ENCODE peak calls at places on chromosomes 3 and 15, in ten cellular contexts. A, B, J, O, U, N, W, Q, X and K are unnamed samples.

GRCh38 chr3:189652042-189652441 is 20.9 kb downstream of the TP63 start:
- DNase-seq in A (no peak), B (no peak), J (peak), O (no peak), U (peak), N (no peak), W (peak), Q (no peak), X (no peak), K (no peak)

GRCh38 chr15:68524753-68525584 is 53.8 kb upstream of the CORO2B start:
- DNase-seq in A (no peak), B (no peak), J (no peak), O (no peak), U (peak), N (no peak), W (no peak), Q (peak), X (peak), K (no peak)

GRCh38 chr3:56443372-56443771 is 24.9 kb downstream of the ERC2 start:
- DNase-seq in A (no peak), B (no peak), J (no peak), O (no peak), U (no peak), N (no peak), W (no peak), Q (no peak), X (no peak), K (no peak)

GRCh38 chr3:61008168-61008737 is 243.0 kb downstream of the FHIT start:
- DNase-seq in A (no peak), B (no peak), J (no peak), O (no peak), U (no peak), N (no peak), W (no peak), Q (no peak), X (no peak), K (no peak)

GRCh38 chr3:121153851-121154250 is 245.8 kb downstream of the STXBP5L start:
- DNase-seq in A (no peak), B (no peak), J (no peak), O (no peak), U (no peak), N (no peak), W (no peak), Q (no peak), X (no peak), K (no peak)

GRCh38 chr3:4474683-4475490 is 7.8 kb upstream of the SUMF1 start:
- DNase-seq in A (peak), B (no peak), J (peak), O (peak), U (peak), N (peak), W (no peak), Q (peak), X (no peak), K (no peak)

GRCh38 chr15:65927545-65927944 is 58.3 kb downstream of the RAB11A start:
- DNase-seq in A (no peak), B (no peak), J (no peak), O (no peak), U (no peak), N (no peak), W (no peak), Q (no peak), X (no peak), K (no peak)

GRCh38 chr3:32778389-32778788 is 39.4 kb upstream of the TRIM71 start:
- DNase-seq in A (no peak), B (no peak), J (no peak), O (no peak), U (no peak), N (no peak), W (no peak), Q (no peak), X (no peak), K (no peak)

DNA sequence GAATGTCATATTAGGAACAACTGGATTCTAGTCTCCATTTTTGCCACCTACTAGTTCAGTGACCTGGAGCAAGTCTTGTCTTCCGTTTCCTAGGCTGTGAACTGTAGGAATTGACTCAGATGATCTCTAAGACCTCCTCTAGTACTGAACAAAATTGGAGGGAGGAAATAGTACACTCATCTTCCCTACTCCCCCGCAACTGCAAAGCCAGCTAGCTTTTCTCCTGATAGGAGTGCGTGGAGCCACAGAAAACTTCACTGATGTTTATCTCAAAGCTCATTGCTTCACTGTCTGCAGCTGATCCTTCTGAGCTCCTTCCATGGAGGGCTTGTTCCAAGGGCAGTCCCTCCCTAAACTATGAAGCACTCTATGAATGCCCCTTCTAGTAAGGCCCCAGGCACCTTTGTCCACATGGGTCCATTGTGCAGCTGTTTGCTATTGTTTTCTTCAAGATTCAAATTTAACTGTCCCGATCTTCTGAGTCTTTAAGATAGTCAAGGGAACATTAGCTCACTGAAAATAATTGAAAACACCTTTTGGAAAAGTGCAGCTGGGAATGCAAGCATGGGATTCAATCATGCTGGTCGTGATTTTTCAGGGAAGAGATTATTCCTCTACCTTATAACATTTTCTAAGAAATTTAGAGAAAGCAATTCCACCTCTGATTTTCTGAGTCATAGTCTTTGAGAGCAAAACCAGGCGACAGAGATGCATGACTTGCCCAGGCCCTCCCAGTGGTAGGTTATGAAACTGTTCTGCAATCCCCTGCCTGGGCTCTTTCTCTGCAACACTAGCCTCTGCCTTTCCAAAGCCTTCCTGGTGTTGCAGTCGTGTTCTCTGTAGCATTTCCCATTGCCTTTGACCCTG is 24.3 kb downstream of the FILIP1L start:
- DNase-seq in A (peak), B (peak), J (no peak), O (no peak), U (peak), N (peak), W (peak), Q (peak), X (peak), K (no peak)
- TF ChIP-seq CTCF in A (no peak), B (no peak), J (no peak), O (peak), U (peak), N (peak), W (no peak), Q (peak), X (no peak), K (no peak)

DNA sequence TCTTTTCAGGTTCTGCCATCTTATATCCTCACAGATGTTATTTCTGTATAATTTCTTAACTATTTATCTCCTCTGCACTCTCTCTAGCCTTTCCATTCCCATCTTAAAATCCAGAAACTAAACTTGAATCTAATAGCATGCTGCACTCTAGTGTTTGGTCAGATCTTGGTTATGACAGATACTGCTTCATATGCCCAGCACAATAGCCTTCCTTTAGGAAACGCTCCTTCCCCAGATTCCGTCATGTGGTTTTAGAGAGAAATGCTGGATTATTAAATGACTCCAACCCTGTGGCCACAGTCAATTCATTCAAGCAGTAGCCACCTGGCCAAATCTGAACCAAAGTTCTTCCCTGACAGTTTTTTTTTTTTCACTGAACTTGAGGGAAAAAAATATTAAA is 19.4 kb downstream of the RASGRP1 start:
- DNase-seq in A (no peak), B (no peak), J (no peak), O (no peak), U (no peak), N (no peak), W (no peak), Q (peak), X (no peak), K (no peak)
- TF ChIP-seq CTCF in A (no peak), B (no peak), J (no peak), O (no peak), U (no peak), N (no peak), W (no peak), Q (no peak), X (no peak), K (no peak)

GRCh38 chr3:115657168-115657567 is 33.9 kb downstream of the GAP43 start:
- DNase-seq in A (no peak), B (no peak), J (no peak), O (no peak), U (no peak), N (no peak), W (no peak), Q (no peak), X (no peak), K (no peak)
- TF ChIP-seq CTCF in A (no peak), B (no peak), J (no peak), O (no peak), U (peak), N (no peak), W (no peak), Q (no peak), X (no peak), K (no peak)

GRCh38 chr3:171640520-171641412 is 169.5 kb downstream of the PLD1 start:
- DNase-seq in A (no peak), B (no peak), J (no peak), O (no peak), U (peak), N (peak), W (peak), Q (peak), X (no peak), K (no peak)
- TF ChIP-seq CTCF in A (no peak), B (no peak), J (no peak), O (no peak), U (peak), N (peak), W (no peak), Q (peak), X (no peak), K (no peak)

GRCh38 chr3:12809001-12809400 is 12.5 kb downstream of the CAND2 start:
- DNase-seq in A (no peak), B (no peak), J (no peak), O (no peak), U (no peak), N (no peak), W (no peak), Q (no peak), X (no peak), K (no peak)

GRCh38 chr3:12808587-12808986 is 12.1 kb downstream of the CAND2 start:
- DNase-seq in A (no peak), B (no peak), J (no peak), O (no peak), U (no peak), N (no peak), W (no peak), Q (no peak), X (no peak), K (no peak)

GRCh38 chr3:12807960-12808359 is 11.5 kb downstream of the CAND2 start:
- DNase-seq in A (no peak), B (no peak), J (no peak), O (no peak), U (no peak), N (no peak), W (no peak), Q (no peak), X (no peak), K (no peak)

GRCh38 chr3:12809435-12809834 is 13.0 kb downstream of the CAND2 start:
- DNase-seq in A (no peak), B (no peak), J (no peak), O (no peak), U (no peak), N (no peak), W (no peak), Q (no peak), X (no peak), K (no peak)

DNA sequence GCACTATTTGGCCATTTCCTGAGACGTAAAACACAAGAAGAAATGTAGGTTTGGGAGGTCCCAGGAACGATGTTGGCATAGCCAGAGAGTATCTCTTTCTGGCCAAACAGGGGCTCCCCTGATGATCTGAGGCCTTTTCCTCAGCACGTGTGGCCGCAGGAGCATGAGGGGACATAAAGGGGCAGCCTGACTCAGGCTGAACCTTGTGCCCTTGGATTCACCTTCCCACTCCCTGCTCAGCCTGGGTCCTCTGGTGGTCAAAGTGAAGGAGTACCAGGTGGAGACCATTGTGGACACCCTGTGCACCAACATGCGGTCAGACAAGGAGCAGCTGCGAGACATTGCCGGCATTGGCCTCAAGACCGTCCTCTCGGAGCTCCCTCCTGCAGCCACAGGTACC is 10.6 kb downstream of the CAND2 start:
- DNase-seq in A (no peak), B (no peak), J (no peak), O (peak), U (no peak), N (no peak), W (no peak), Q (no peak), X (no peak), K (no peak)
- TF ChIP-seq CTCF in A (no peak), B (no peak), J (no peak), O (no peak), U (no peak), N (no peak), W (no peak), Q (no peak), X (no peak), K (no peak)